ENCODE peak calls at places on chromosomes 16 and 17, in four cellular contexts. S is GM12878, F is K562, C is HepG2. O is an unnamed sample.
A peak's percentile ranks its signal among the peaks of the same experiment; 100 is the strongest.

GRCh38 chr17:28714281-28714680 is 2.6 kb upstream of the PROCA1 start:
- DNase-seq in F (no peak), S (no peak), C (no peak), O (peak; percentile 46)

GRCh38 chr17:13353590-13353989 is 248.1 kb downstream of the HS3ST3A1 start:
- DNase-seq in C (no peak), S (no peak), F (no peak), O (no peak)

GRCh38 chr16:15757630-15758251 is 99.1 kb downstream of the MYH11 start:
- DNase-seq in S (no peak), F (peak; percentile 58), C (no peak), O (no peak)

GRCh38 chr17:66354981-66355380 is 52.6 kb downstream of the PRKCA start:
- DNase-seq in F (no peak), S (no peak), C (no peak), O (no peak)

GRCh38 chr16:22788190-22788530 is 25.8 kb upstream of the HS3ST2 start:
- DNase-seq in C (no peak), F (no peak), S (no peak), O (no peak)

GRCh38 chr17:44961921-44962350 is 6.2 kb downstream of the C1QL1 start:
- DNase-seq in S (no peak), F (peak; percentile 31), C (peak; percentile 49), O (peak; percentile 62)

GRCh38 chr16:53631236-53631635 is 72.4 kb downstream of the RPGRIP1L start:
- DNase-seq in C (no peak), F (no peak), S (no peak), O (no peak)

GRCh38 chr17:72702136-72702735 is 390.3 kb downstream of the SLC39A11 start:
- DNase-seq in C (peak; percentile 91), S (no peak), F (peak; percentile 15), O (peak; percentile 97)

GRCh38 chr16:75957870-75958269 is 231.6 kb upstream of the CPHXL start:
- DNase-seq in S (no peak), F (no peak), C (no peak), O (no peak)

GRCh38 chr16:88276591-88276990 is 106.2 kb upstream of the ZNF469 start:
- DNase-seq in S (no peak), C (no peak), F (no peak), O (no peak)

GRCh38 chr17:56478836-56479447 is 114.6 kb upstream of the NOG start:
- DNase-seq in C (peak; percentile 41), S (no peak), F (peak; percentile 12), O (peak; percentile 25)

GRCh38 chr17:32444301-32445074 is at the start of gene PSMD11:
- DNase-seq in S (peak; percentile 78), C (peak; percentile 92), F (peak; percentile 97), O (peak; percentile 98)
- TF ChIP-seq CTCF in S (peak; percentile 92), C (peak; percentile 93), F (peak; percentile 96), O (peak; percentile 97)

DNA sequence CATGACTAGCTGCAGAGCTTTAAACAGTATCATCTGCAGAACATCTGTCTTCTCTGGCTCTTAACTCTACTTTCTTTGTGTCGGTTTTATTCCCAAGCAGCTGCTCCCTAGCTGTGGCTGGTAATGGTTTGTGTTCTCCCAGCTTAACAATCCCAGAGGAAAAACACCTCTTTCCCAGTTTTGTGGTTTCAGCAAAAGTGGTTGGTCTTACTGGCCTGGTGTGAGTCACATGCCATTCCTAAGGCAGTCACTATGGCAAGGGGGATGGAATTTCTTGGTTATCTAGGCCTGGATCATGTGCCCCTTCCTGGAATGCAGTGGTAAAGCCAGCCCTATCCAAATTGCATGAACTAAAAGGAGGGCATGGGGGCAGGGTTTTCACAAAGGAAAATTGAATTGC is 27.4 kb downstream of the OMG start:
- DNase-seq in S (no peak), F (no peak), C (peak; percentile 64), O (peak; percentile 53)
- TF ChIP-seq MYC in S (no peak), F (no peak), C (no peak), O (no peak)

DNA sequence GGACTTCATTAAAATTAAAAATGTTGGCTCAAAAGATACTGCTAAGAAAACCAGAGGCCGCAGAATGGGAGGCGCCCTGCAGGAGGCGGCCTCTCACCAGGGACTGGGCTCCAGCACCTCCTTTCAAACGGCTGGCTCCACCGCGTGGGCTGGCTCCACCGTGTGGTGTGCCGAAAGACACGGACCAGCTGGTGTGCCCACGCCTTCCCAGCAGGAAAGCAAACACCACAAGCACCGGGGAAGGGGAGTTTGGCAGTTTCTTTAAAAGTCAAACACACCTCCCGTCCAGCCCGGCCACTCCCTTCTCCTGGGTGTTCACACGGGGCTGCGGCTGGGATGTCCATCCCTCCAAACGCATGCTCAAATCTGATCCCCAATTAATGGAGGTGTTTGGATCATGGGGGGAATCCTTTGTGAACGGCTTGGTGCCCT is 13.9 kb downstream of the HAGH start:
- DNase-seq in F (peak; percentile 80), C (peak; percentile 70), S (no peak), O (peak; percentile 80)
- TF ChIP-seq CHD4 in F (no peak), C (no peak), S (no peak), O (no peak)

DNA sequence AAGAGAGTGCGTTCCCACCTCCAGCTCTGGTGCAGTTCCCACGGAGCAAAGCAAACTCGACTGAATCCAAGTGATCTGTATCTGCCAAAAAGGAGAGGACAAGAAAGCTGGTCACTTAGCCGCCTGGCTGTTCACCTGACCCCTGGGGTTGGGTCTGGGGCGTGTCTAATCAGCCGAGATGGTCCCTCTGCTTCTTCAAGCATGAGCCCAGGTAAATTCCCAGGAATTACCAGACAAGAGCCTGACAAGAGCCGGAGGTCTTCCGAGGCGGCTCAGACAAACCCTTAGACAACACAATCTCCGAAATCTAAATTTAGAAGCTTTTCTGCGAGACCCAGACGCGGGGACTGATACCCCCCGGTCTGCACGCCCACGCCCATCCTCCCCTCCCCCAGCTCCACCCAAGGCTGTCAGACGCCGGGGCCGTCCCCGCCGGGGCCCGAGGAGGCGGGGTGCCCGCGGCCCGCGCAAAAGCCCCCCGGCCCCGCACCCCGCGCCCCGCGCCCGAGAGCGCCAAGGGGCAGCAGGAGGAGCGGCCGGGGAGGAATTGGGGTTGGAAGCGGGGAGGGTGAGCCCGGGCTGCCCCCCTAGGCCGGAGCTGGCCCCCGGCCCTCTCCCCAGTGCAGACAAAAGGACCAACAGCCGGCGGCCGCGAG is 661 bp downstream of the ZNF821 start:
- DNase-seq in F (peak; percentile 37), S (no peak), C (no peak), O (no peak)
- TF ChIP-seq CTCF in F (peak; percentile 39), S (no peak), C (no peak), O (no peak)

GRCh38 chr16:85311741-85312140 is 199.5 kb upstream of the CIBAR2 start:
- DNase-seq in S (no peak), F (no peak), C (no peak), O (no peak)

GRCh38 chr16:85312174-85312573 is 199.9 kb upstream of the CIBAR2 start:
- DNase-seq in F (no peak), S (no peak), C (no peak), O (no peak)

GRCh38 chr16:85313541-85314208 is 201.4 kb upstream of the CIBAR2 start:
- DNase-seq in F (no peak), S (no peak), C (no peak), O (no peak)

GRCh38 chr16:85314633-85315032 is 202.4 kb upstream of the CIBAR2 start:
- DNase-seq in F (no peak), C (no peak), S (no peak), O (no peak)

DNA sequence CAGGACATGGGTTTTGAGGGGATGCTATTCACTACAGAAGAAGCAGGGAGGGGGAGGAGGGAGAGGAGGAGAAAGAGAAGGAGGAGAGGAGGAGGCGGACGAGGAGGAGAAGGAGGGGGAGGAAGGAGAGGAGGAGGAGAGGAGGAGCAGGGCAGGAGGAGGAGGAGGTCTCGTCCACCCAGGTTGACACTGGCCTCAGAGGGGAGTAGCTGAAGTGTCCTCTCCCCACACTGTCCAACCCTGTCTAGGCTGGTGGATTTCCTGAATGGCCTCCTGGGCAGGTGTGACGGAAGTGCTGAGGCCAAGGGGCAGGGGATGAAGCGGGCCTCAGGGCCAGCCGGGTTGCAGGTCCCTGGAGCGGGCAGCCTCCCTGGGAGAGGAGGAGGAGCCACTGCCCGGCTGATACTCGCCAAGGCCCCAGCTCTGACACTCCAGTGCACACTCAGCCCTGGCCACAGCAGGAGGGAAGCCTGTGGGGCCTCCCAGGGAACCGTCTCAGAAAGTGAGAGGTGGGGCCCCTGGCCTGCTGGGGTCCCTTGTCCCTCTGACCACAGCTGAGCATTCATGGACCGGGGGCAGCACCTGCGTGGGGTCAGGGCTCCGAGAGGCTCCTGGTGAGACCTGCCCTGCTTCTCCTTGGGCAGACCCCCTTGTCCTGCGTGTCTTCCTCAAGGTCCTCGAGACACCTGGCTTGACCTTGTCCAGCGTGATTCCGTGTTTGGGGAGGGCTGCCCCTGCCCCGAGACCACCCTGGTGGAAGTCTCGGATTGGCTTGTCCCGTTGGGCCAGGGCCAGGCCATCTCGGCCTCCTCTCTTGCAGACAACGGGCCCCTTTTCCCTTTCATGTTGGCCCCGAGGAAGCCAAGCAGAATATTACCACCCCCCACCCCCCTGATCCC is 200.6 kb upstream of the CIBAR2 start:
- DNase-seq in F (no peak), C (no peak), S (no peak), O (no peak)
- TF ChIP-seq MYC in F (no peak), C (peak; percentile 32), S (no peak), O (no peak)

DNA sequence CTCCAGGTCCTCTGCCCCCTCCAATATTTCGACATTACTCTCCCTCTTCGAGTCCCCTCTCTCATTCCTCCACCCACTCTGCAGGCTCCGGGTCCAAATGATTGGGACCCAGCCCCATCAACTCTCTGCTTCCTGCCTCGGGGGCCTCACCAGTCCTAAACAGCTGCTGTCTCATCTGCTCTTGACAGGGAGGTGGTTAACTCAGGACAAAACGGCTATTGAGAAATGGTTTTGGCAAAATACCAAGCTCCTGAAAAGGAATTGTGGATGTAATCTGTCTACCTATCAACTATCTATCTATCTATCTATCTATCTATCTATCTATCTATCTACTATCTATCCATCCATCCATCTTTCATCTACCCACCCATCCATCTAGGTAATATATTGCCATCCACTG is 2.2 kb downstream of the CD300H start:
- DNase-seq in S (no peak), F (no peak), C (no peak), O (no peak)
- TF ChIP-seq CHD4 in S (no peak), F (no peak), C (no peak), O (no peak)

GRCh38 chr17:19867654-19868395 is at the start of gene ULK2:
- DNase-seq in F (no peak), C (no peak), S (no peak), O (peak; percentile 90)
- TF ChIP-seq CTCF in F (no peak), C (no peak), S (no peak), O (peak; percentile 39)

DNA sequence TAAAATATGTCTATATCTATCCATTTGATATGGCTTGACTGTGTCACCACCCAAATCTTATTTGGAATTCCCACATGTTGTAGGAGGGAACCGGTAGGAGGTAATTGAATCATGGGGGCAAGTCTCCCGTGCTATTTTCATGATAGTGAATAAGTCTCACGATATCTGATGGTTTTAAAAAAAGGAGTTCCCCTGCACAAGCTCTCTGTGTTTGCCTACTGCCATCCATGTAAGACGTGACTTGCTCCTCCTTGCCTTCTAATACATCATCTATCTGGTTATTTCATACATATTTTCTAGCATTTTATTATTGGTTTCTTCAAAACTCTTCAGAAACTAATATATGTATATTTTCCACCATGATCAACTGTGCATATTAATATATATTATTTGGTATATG is 57.3 kb upstream of the AMZ2 start:
- DNase-seq in F (no peak), S (no peak), C (no peak), O (no peak)
- TF ChIP-seq MYC in F (no peak), S (no peak), C (no peak), O (no peak)